ENCODE peak calls at places on chromosomes 3 and 15, in four cellular contexts. Y, L, J and T are unnamed samples.

GRCh38 chr3:99965077-99965476 is 147.4 kb downstream of the CMSS1 start:
- DNase-seq in J (peak; percentile 74), L (peak; percentile 60), Y (peak; percentile 58), T (no peak)

GRCh38 chr3:179148446-179149238 is 485 bp downstream of the PIK3CA start:
- DNase-seq in J (peak; percentile 28), L (peak; percentile 39), Y (peak; percentile 75), T (peak; percentile 59)

GRCh38 chr3:68057637-68058320 is 403.4 kb upstream of the SUCLG2 start:
- DNase-seq in L (no peak), Y (no peak), J (no peak), T (no peak)

GRCh38 chr3:38131621-38132369 is 5.1 kb downstream of the ACAA1 start:
- DNase-seq in Y (peak; percentile 44), J (peak; percentile 31), L (no peak), T (no peak)

GRCh38 chr15:96053039-96054021 is 277.2 kb upstream of the NR2F2 start:
- DNase-seq in J (no peak), Y (peak; percentile 42), L (peak; percentile 12), T (no peak)

GRCh38 chr15:92979011-92979701 is 79.0 kb downstream of the CHD2 start:
- DNase-seq in J (peak; percentile 24), L (peak; percentile 80), Y (peak; percentile 32), T (no peak)

GRCh38 chr3:55725681-55726500 is 238.8 kb upstream of the WNT5A start:
- DNase-seq in L (no peak), Y (no peak), J (peak; percentile 21), T (no peak)

GRCh38 chr3:183506674-183507290 is 48.7 kb downstream of the KLHL6 start:
- DNase-seq in Y (no peak), J (no peak), L (no peak), T (no peak)

GRCh38 chr15:40859206-40859851 is 14.7 kb downstream of the RHOV start:
- DNase-seq in L (peak; percentile 87), J (peak; percentile 68), Y (peak; percentile 84), T (no peak)

GRCh38 chr3:130939753-130940152 is 45.9 kb downstream of the ATP2C1 start:
- DNase-seq in J (peak; percentile 49), Y (no peak), L (no peak), T (no peak)

GRCh38 chr15:45184562-45185041 is 3.2 kb downstream of the SHF start:
- DNase-seq in J (no peak), L (no peak), Y (no peak), T (no peak)

GRCh38 chr3:152353578-152353977 is 84.8 kb downstream of the MBNL1 start:
- DNase-seq in Y (no peak), J (no peak), L (no peak), T (no peak)
- H3K4me1 ChIP-seq in Y (no peaks in the 10 kb centered on the region), J (peaks cover 14% of the 10 kb centered on the region), L (peaks cover 30% of the 10 kb centered on the region), T (no peaks in the 10 kb centered on the region)

GRCh38 chr15:68797589-68798377 is 22.9 kb downstream of the ANP32A start:
- DNase-seq in J (no peak), Y (no peak), L (no peak), T (no peak)
- H3K27ac ChIP-seq in J (no peak overlapping the region), Y (no peak overlapping the region), L (no peak overlapping the region), T (peak overlapping the region; percentile 49)

DNA sequence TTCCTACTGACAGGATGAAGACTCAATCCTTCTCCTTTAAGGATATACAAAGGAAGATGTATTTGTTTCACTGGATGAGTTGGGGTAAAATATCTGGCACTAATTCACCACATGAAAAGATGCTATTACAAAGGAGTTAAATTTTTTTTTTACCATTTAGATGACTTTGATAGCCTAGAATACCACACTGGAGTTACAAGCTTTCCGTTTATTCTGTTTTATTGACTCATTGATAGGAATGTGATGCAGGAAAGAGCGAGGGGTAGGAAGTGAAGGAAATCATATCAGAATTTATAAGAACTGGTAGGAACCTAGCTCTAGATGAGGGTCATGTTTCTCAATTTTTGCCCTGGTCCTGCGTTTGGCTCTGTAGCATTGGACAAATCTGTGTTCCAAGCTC is 427.2 kb downstream of the GRM7 start:
- DNase-seq in L (no peak), J (no peak), Y (no peak), T (no peak)
- H3K9me3 ChIP-seq in L (peaks cover 24% of the 10 kb centered on the region), J (peaks cover 4% of the 10 kb centered on the region), Y (no peaks in the 10 kb centered on the region), T (no peaks in the 10 kb centered on the region)

DNA sequence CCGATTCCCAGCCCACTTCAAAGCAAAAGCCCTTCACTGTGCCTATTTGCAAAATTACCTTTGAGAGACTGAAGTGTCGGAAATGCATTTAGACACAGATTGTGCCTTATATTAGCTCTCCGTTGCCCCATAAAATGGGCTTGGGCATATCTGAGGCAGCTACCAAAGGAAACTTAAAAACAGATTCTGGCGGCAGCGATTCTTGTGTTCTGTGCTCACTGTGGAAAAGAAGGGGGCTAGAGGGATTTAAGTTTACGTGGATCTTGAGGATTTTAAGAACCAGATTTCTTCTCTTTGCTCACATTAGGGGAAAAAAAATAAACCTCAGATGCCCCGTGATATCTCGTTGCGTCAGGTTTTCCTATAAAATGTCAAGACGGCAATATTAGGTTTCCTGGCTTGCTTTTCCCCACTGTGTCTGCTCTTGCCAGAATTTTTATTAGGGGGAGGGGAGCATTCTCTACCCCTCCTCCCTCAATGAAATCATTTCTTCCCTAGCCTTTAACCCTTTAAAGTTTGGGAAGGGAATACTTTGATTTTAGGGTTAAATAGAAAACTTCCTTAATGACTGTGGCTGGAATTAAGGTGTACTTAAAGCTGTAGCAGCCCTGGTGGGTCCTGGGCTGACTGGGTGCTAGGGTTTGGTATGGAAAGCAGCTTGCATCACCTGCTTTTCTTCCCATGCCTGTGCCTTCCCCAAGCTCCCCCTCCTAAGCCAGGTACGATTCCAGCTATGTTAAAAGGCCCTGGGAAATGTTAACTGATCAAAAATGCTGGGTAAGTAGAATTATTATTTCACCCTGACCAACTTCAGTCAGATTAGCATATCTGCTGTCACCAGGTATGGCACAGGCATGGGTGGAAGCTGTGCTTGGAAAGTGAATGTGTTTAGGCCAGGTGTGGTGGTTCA is 73.8 kb downstream of the SMAD3 start:
- DNase-seq in J (peak; percentile 52), Y (no peak), L (no peak), T (no peak)
- H3K4me1 ChIP-seq in J (peaks cover 67% of the 10 kb centered on the region), Y (peaks cover 59% of the 10 kb centered on the region), L (peaks cover 56% of the 10 kb centered on the region), T (peaks cover 90% of the 10 kb centered on the region)

GRCh38 chr3:79551325-79551892 is 216.4 kb downstream of the ROBO1 start:
- DNase-seq in L (no peak), J (no peak), Y (no peak), T (no peak)
- H3K27ac ChIP-seq in L (no peak overlapping the region), J (no peak overlapping the region), Y (no peak overlapping the region), T (no peak overlapping the region)

GRCh38 chr3:42906905-42907183 is 902 bp downstream of the ZNF662 start:
- DNase-seq in L (no peak), Y (no peak), J (no peak), T (no peak)
- H3K9me3 ChIP-seq in L (peaks cover 7% of the 10 kb centered on the region), Y (no peaks in the 10 kb centered on the region), J (no peaks in the 10 kb centered on the region), T (no peaks in the 10 kb centered on the region)